ENCODE peak calls at places on chromosomes 12 and 14, in five cellular contexts. F is uterus, S is M059J, N is IMR-90, W is epithelial cell of esophagus. G is an unnamed sample.

GRCh38 chr12:13258212-13258611 is 61.7 kb downstream of the EMP1 start:
- DNase-seq in S (no peak), F (no peak), N (no peak), W (no peak), G (no peak)

GRCh38 chr12:19430988-19431387 is 8.3 kb upstream of the AEBP2 start:
- DNase-seq in N (no peak), F (no peak), S (no peak), W (peak; percentile 39), G (no peak)

GRCh38 chr12:56955631-56956256 is 1.7 kb downstream of the RDH16 start:
- DNase-seq in S (no peak), N (peak; percentile 22), W (peak; percentile 59), F (no peak), G (no peak)

GRCh38 chr12:76878899-76879709 is at the start of gene CSRP2:
- DNase-seq in N (peak; percentile 87), S (peak; percentile 88), W (peak; percentile 92), F (peak; percentile 91), G (peak; percentile 96)

GRCh38 chr12:50901685-50902113 is 50.6 kb upstream of the HIGD1C start:
- DNase-seq in N (no peak), F (no peak), S (no peak), W (no peak), G (no peak)

GRCh38 chr14:100590726-100591452 is 3.7 kb upstream of the BEGAIN start:
- DNase-seq in S (no peak), F (peak; percentile 3), N (no peak), W (no peak), G (no peak)

GRCh38 chr12:119415714-119416113 is 81.2 kb downstream of the CCDC60 start:
- DNase-seq in W (no peak), F (no peak), S (no peak), N (no peak), G (no peak)

GRCh38 chr12:20641127-20641526 is 54.0 kb upstream of the SLCO1C1 start:
- DNase-seq in N (no peak), W (no peak), S (no peak), F (no peak), G (no peak)

GRCh38 chr12:105296116-105297095 is 34.1 kb upstream of the C12orf75 start:
- DNase-seq in S (no peak), W (no peak), N (no peak), F (no peak), G (no peak)

GRCh38 chr14:34931206-34931605 is 51.6 kb upstream of the SRP54 start:
- DNase-seq in N (peak; percentile 11), F (no peak), S (no peak), W (peak; percentile 70), G (no peak)

GRCh38 chr14:68654471-68654941 is 138.4 kb downstream of the ZFP36L1 start:
- DNase-seq in F (no peak), S (no peak), N (no peak), W (no peak), G (no peak)

GRCh38 chr12:86663691-86664090 is 407.5 kb upstream of the MGAT4C start:
- DNase-seq in W (no peak), N (no peak), S (peak; percentile 46), F (no peak), G (no peak)

GRCh38 chr12:89762498-89763170 is 54.0 kb upstream of the ATP2B1 start:
- DNase-seq in S (no peak), F (no peak), N (no peak), W (peak; percentile 73), G (no peak)

GRCh38 chr12:6387541-6387940 is 3.6 kb downstream of the LTBR start:
- DNase-seq in W (no peak), N (no peak), F (no peak), S (no peak), G (no peak)

GRCh38 chr14:99792551-99793212 is 531 bp upstream of the EML1 start:
- DNase-seq in S (no peak), F (peak; percentile 44), W (no peak), N (peak; percentile 20), G (no peak)

GRCh38 chr12:4422985-4423384 is 22.6 kb downstream of the FGF6 start:
- DNase-seq in N (no peak), S (no peak), W (no peak), F (no peak), G (no peak)

GRCh38 chr12:90741611-90742010 is 213.4 kb downstream of the CCER1 start:
- DNase-seq in F (no peak), S (no peak), W (no peak), N (no peak), G (no peak)